ENCODE peak calls at places on chromosomes 7 and 10, in four cellular contexts. H is GM03348; Q is activated naive CD8-positive, alpha-beta T cell treated with anti-CD3 and anti-CD28 coated beads for 36 hours; P is SK-N-SH. R is an unnamed sample.

GRCh38 chr7:156460861-156461632 is 179.5 kb upstream of the RNF32 start:
- DNase-seq in H (no peak), Q (no peak), P (no peak), R (peak)

GRCh38 chr7:130942211-130942964 is 208.4 kb upstream of the KLF14 start:
- DNase-seq in H (no peak), Q (no peak), P (no peak), R (no peak)

GRCh38 chr10:43083764-43084163 is 6.9 kb downstream of the RET start:
- DNase-seq in H (no peak), Q (no peak), P (peak), R (no peak)

GRCh38 chr10:35569836-35570235 is 35.3 kb upstream of the GJD4 start:
- DNase-seq in H (no peak), Q (no peak), P (no peak), R (no peak)

GRCh38 chr7:45713669-45714520 is 139.7 kb downstream of the ADCY1 start:
- DNase-seq in H (no peak), Q (no peak), P (no peak), R (no peak)

GRCh38 chr10:68880181-68880580 is 20.9 kb upstream of the DDX50 start:
- DNase-seq in H (no peak), Q (no peak), P (no peak), R (no peak)

GRCh38 chr7:159142204-159142603 is 2.5 kb downstream of the VIPR2 start:
- DNase-seq in H (no peak), Q (no peak), P (no peak), R (peak)

GRCh38 chr10:35768011-35768410 is 125.9 kb upstream of the FZD8 start:
- DNase-seq in H (no peak), Q (no peak), P (no peak), R (no peak)

GRCh38 chr10:43389867-43390266 is 18.4 kb downstream of the FXYD4 start:
- DNase-seq in H (no peak), Q (no peak), P (no peak), R (no peak)

GRCh38 chr10:130188195-130189175 is 52.3 kb downstream of the GLRX3 start:
- DNase-seq in H (no peak), Q (no peak), P (no peak), R (no peak)